ENCODE peak calls at places on chromosomes 4 and X, in six cellular contexts. One of them, this sample, is unnamed.

GRCh38 chr4:80521438-80521837 is 185.9 kb downstream of the CFAP299 start:
- DNase-seq in breast epithelium: no peak
- DNase-seq in tibial artery: no peak
- DNase-seq in AML-193: no peak
- DNase-seq in left ventricle myocardium inferior: no peak
- DNase-seq in IMR-90: no peak
- DNase-seq in this sample: no peak

GRCh38 chrX:11787564-11787963 is 29.5 kb downstream of the MSL3 start:
- DNase-seq in left ventricle myocardium inferior: peak; percentile 36
- DNase-seq in IMR-90: peak; percentile 33
- DNase-seq in AML-193: no peak
- DNase-seq in breast epithelium: no peak
- DNase-seq in tibial artery: no peak
- DNase-seq in this sample: peak; percentile 7

GRCh38 chr4:61783050-61783449 is 582.9 kb downstream of the ADGRL3 start:
- DNase-seq in left ventricle myocardium inferior: no peak
- DNase-seq in breast epithelium: no peak
- DNase-seq in IMR-90: no peak
- DNase-seq in tibial artery: no peak
- DNase-seq in AML-193: no peak
- DNase-seq in this sample: no peak

GRCh38 chr4:26356067-26356466 is 35.3 kb downstream of the RBPJ start:
- DNase-seq in tibial artery: no peak
- DNase-seq in left ventricle myocardium inferior: no peak
- DNase-seq in IMR-90: peak; percentile 40
- DNase-seq in breast epithelium: no peak
- DNase-seq in AML-193: peak; percentile 49
- DNase-seq in this sample: no peak

GRCh38 chr4:40718571-40718970 is 31.2 kb upstream of the NSUN7 start:
- DNase-seq in AML-193: no peak
- DNase-seq in breast epithelium: no peak
- DNase-seq in tibial artery: no peak
- DNase-seq in left ventricle myocardium inferior: no peak
- DNase-seq in IMR-90: no peak
- DNase-seq in this sample: no peak

GRCh38 chr4:72112514-72113156 is 80.8 kb downstream of the NPFFR2 start:
- DNase-seq in tibial artery: no peak
- DNase-seq in breast epithelium: no peak
- DNase-seq in left ventricle myocardium inferior: no peak
- DNase-seq in AML-193: no peak
- DNase-seq in IMR-90: peak; percentile 76
- DNase-seq in this sample: peak; percentile 48

GRCh38 chr4:128347930-128348660 is 60.5 kb upstream of the PGRMC2 start:
- DNase-seq in tibial artery: no peak
- DNase-seq in AML-193: no peak
- DNase-seq in breast epithelium: no peak
- DNase-seq in left ventricle myocardium inferior: no peak
- DNase-seq in IMR-90: peak; percentile 51
- DNase-seq in this sample: peak; percentile 50

GRCh38 chrX:110794601-110795000 is 1.0 kb downstream of the CHRDL1 start:
- DNase-seq in left ventricle myocardium inferior: no peak
- DNase-seq in breast epithelium: no peak
- DNase-seq in AML-193: no peak
- DNase-seq in tibial artery: no peak
- DNase-seq in IMR-90: no peak
- DNase-seq in this sample: no peak

GRCh38 chr4:37381040-37381668 is 136.6 kb downstream of the NWD2 start:
- DNase-seq in breast epithelium: no peak
- DNase-seq in tibial artery: no peak
- DNase-seq in left ventricle myocardium inferior: no peak
- DNase-seq in IMR-90: no peak
- DNase-seq in AML-193: no peak
- DNase-seq in this sample: no peak

GRCh38 chrX:7190157-7190556 is 42.2 kb upstream of the PUDP start:
- DNase-seq in left ventricle myocardium inferior: no peak
- DNase-seq in IMR-90: no peak
- DNase-seq in breast epithelium: no peak
- DNase-seq in tibial artery: no peak
- DNase-seq in AML-193: no peak
- DNase-seq in this sample: no peak